ENCODE peak calls at places on chromosomes 3 and 15, in ten cellular contexts. One of them, this sample, is unnamed.

GRCh38 chr3:49213541-49213943 is 42.1 kb downstream of the KLHDC8B start:
- DNase-seq in WTC11: no peak
- DNase-seq in K562: no peak
- DNase-seq in MCF 10A: no peak
- DNase-seq in AG04449: no peak
- DNase-seq in GDM1: no peak
- DNase-seq in caudate nucleus: no peak
- DNase-seq in HT1080: no peak
- DNase-seq in PC-3: no peak
- DNase-seq in choroid plexus epithelial cell: no peak
- DNase-seq in this sample: no peak

GRCh38 chr3:111373861-111374260 is 168.1 kb upstream of the CD96 start:
- DNase-seq in WTC11: no peak
- DNase-seq in K562: no peak
- DNase-seq in MCF 10A: no peak
- DNase-seq in AG04449: no peak
- DNase-seq in GDM1: no peak
- DNase-seq in caudate nucleus: no peak
- DNase-seq in HT1080: peak
- DNase-seq in PC-3: peak
- DNase-seq in choroid plexus epithelial cell: no peak
- DNase-seq in this sample: peak

GRCh38 chr3:87370007-87370406 is 93.6 kb upstream of the POU1F1 start:
- DNase-seq in WTC11: no peak
- DNase-seq in K562: no peak
- DNase-seq in MCF 10A: no peak
- DNase-seq in AG04449: no peak
- DNase-seq in GDM1: no peak
- DNase-seq in caudate nucleus: no peak
- DNase-seq in HT1080: no peak
- DNase-seq in PC-3: no peak
- DNase-seq in choroid plexus epithelial cell: peak
- DNase-seq in this sample: no peak

GRCh38 chr3:176351408-176351807 is 845.9 kb downstream of the TBL1XR1 start:
- DNase-seq in WTC11: no peak
- DNase-seq in K562: no peak
- DNase-seq in MCF 10A: peak
- DNase-seq in AG04449: peak
- DNase-seq in GDM1: no peak
- DNase-seq in caudate nucleus: no peak
- DNase-seq in HT1080: no peak
- DNase-seq in PC-3: no peak
- DNase-seq in choroid plexus epithelial cell: no peak
- DNase-seq in this sample: no peak

GRCh38 chr3:30658328-30659052 is 52.1 kb downstream of the TGFBR2 start:
- DNase-seq in WTC11: no peak
- DNase-seq in K562: no peak
- DNase-seq in MCF 10A: peak
- DNase-seq in AG04449: no peak
- DNase-seq in GDM1: peak
- DNase-seq in caudate nucleus: no peak
- DNase-seq in HT1080: peak
- DNase-seq in PC-3: peak
- DNase-seq in choroid plexus epithelial cell: peak
- DNase-seq in this sample: peak

GRCh38 chr3:11154036-11154952 is at the start of gene HRH1:
- DNase-seq in WTC11: peak
- DNase-seq in K562: no peak
- DNase-seq in MCF 10A: peak
- DNase-seq in AG04449: no peak
- DNase-seq in GDM1: no peak
- DNase-seq in caudate nucleus: no peak
- DNase-seq in HT1080: no peak
- DNase-seq in PC-3: peak
- DNase-seq in choroid plexus epithelial cell: no peak
- DNase-seq in this sample: peak

GRCh38 chr15:96356494-96357455 is 26.3 kb downstream of the NR2F2 start:
- DNase-seq in WTC11: peak
- DNase-seq in K562: peak
- DNase-seq in MCF 10A: peak
- DNase-seq in AG04449: no peak
- DNase-seq in GDM1: peak
- DNase-seq in caudate nucleus: peak
- DNase-seq in HT1080: peak
- DNase-seq in PC-3: peak
- DNase-seq in choroid plexus epithelial cell: peak
- DNase-seq in this sample: peak

GRCh38 chr3:100254168-100254777 is 6.5 kb upstream of the TBC1D23 start:
- DNase-seq in WTC11: peak
- DNase-seq in K562: peak
- DNase-seq in MCF 10A: peak
- DNase-seq in AG04449: peak
- DNase-seq in GDM1: peak
- DNase-seq in caudate nucleus: no peak
- DNase-seq in HT1080: peak
- DNase-seq in PC-3: peak
- DNase-seq in choroid plexus epithelial cell: peak
- DNase-seq in this sample: peak

GRCh38 chr15:60326824-60327654 is 70.7 kb downstream of the ANXA2 start:
- DNase-seq in WTC11: no peak
- DNase-seq in K562: peak
- DNase-seq in MCF 10A: peak
- DNase-seq in AG04449: no peak
- DNase-seq in GDM1: peak
- DNase-seq in caudate nucleus: no peak
- DNase-seq in HT1080: peak
- DNase-seq in PC-3: peak
- DNase-seq in choroid plexus epithelial cell: peak
- DNase-seq in this sample: peak

GRCh38 chr3:170321326-170322034 is 36.0 kb upstream of the SKIL start:
- DNase-seq in WTC11: no peak
- DNase-seq in K562: no peak
- DNase-seq in MCF 10A: no peak
- DNase-seq in AG04449: no peak
- DNase-seq in GDM1: no peak
- DNase-seq in caudate nucleus: no peak
- DNase-seq in HT1080: peak
- DNase-seq in PC-3: no peak
- DNase-seq in choroid plexus epithelial cell: peak
- DNase-seq in this sample: peak

GRCh38 chr3:125556314-125556713 is 36.3 kb upstream of the SNX4 start:
- DNase-seq in WTC11: no peak
- DNase-seq in K562: no peak
- DNase-seq in MCF 10A: peak
- DNase-seq in AG04449: peak
- DNase-seq in GDM1: no peak
- DNase-seq in caudate nucleus: no peak
- DNase-seq in HT1080: peak
- DNase-seq in PC-3: no peak
- DNase-seq in choroid plexus epithelial cell: peak
- DNase-seq in this sample: peak

GRCh38 chr3:150308481-150308918 is 99.6 kb upstream of the TSC22D2 start:
- DNase-seq in WTC11: no peak
- DNase-seq in K562: no peak
- DNase-seq in MCF 10A: no peak
- DNase-seq in AG04449: no peak
- DNase-seq in GDM1: no peak
- DNase-seq in caudate nucleus: no peak
- DNase-seq in HT1080: peak
- DNase-seq in PC-3: no peak
- DNase-seq in choroid plexus epithelial cell: no peak
- DNase-seq in this sample: no peak

GRCh38 chr15:58880320-58880719 is 53.2 kb downstream of the SLTM start:
- DNase-seq in WTC11: no peak
- DNase-seq in K562: no peak
- DNase-seq in MCF 10A: no peak
- DNase-seq in AG04449: no peak
- DNase-seq in GDM1: no peak
- DNase-seq in caudate nucleus: no peak
- DNase-seq in HT1080: no peak
- DNase-seq in PC-3: no peak
- DNase-seq in choroid plexus epithelial cell: no peak
- DNase-seq in this sample: no peak

GRCh38 chr3:153045150-153045549 is 116.9 kb upstream of the RAP2B start:
- DNase-seq in WTC11: no peak
- DNase-seq in K562: no peak
- DNase-seq in MCF 10A: no peak
- DNase-seq in AG04449: no peak
- DNase-seq in GDM1: no peak
- DNase-seq in caudate nucleus: no peak
- DNase-seq in HT1080: no peak
- DNase-seq in PC-3: no peak
- DNase-seq in choroid plexus epithelial cell: no peak
- DNase-seq in this sample: no peak

GRCh38 chr3:118618247-118619040 is 416.2 kb downstream of the IGSF11 start:
- DNase-seq in WTC11: no peak
- DNase-seq in K562: no peak
- DNase-seq in MCF 10A: peak
- DNase-seq in AG04449: no peak
- DNase-seq in GDM1: no peak
- DNase-seq in caudate nucleus: no peak
- DNase-seq in HT1080: no peak
- DNase-seq in PC-3: peak
- DNase-seq in choroid plexus epithelial cell: no peak
- DNase-seq in this sample: no peak

GRCh38 chr3:116618138-116618537 is 91.4 kb upstream of the TUSC7 start:
- DNase-seq in WTC11: no peak
- DNase-seq in K562: no peak
- DNase-seq in MCF 10A: no peak
- DNase-seq in AG04449: no peak
- DNase-seq in GDM1: no peak
- DNase-seq in caudate nucleus: no peak
- DNase-seq in HT1080: no peak
- DNase-seq in PC-3: no peak
- DNase-seq in choroid plexus epithelial cell: no peak
- DNase-seq in this sample: no peak

GRCh38 chr15:58026552-58026951 is 39.0 kb downstream of the ALDH1A2 start:
- DNase-seq in WTC11: no peak
- DNase-seq in K562: no peak
- DNase-seq in MCF 10A: no peak
- DNase-seq in AG04449: no peak
- DNase-seq in GDM1: no peak
- DNase-seq in caudate nucleus: no peak
- DNase-seq in HT1080: no peak
- DNase-seq in PC-3: no peak
- DNase-seq in choroid plexus epithelial cell: no peak
- DNase-seq in this sample: no peak

GRCh38 chr15:24878153-24878552 is 76.6 kb upstream of the SNRPN start:
- DNase-seq in WTC11: peak
- DNase-seq in K562: no peak
- DNase-seq in MCF 10A: no peak
- DNase-seq in AG04449: no peak
- DNase-seq in GDM1: no peak
- DNase-seq in caudate nucleus: no peak
- DNase-seq in HT1080: no peak
- DNase-seq in PC-3: peak
- DNase-seq in choroid plexus epithelial cell: peak
- DNase-seq in this sample: peak

GRCh38 chr3:152436707-152437615 is 168.2 kb downstream of the MBNL1 start:
- DNase-seq in WTC11: no peak
- DNase-seq in K562: no peak
- DNase-seq in MCF 10A: no peak
- DNase-seq in AG04449: no peak
- DNase-seq in GDM1: no peak
- DNase-seq in caudate nucleus: no peak
- DNase-seq in HT1080: no peak
- DNase-seq in PC-3: no peak
- DNase-seq in choroid plexus epithelial cell: no peak
- DNase-seq in this sample: no peak

GRCh38 chr3:101036213-101036618 is 43.0 kb upstream of the ABI3BP start:
- DNase-seq in WTC11: no peak
- DNase-seq in K562: no peak
- DNase-seq in MCF 10A: peak
- DNase-seq in AG04449: peak
- DNase-seq in GDM1: no peak
- DNase-seq in caudate nucleus: no peak
- DNase-seq in HT1080: peak
- DNase-seq in PC-3: peak
- DNase-seq in choroid plexus epithelial cell: peak
- DNase-seq in this sample: peak

GRCh38 chr3:78029775-78030174 is 989.9 kb downstream of the ROBO2 start:
- DNase-seq in WTC11: peak
- DNase-seq in K562: no peak
- DNase-seq in MCF 10A: no peak
- DNase-seq in AG04449: no peak
- DNase-seq in GDM1: no peak
- DNase-seq in caudate nucleus: no peak
- DNase-seq in HT1080: no peak
- DNase-seq in PC-3: no peak
- DNase-seq in choroid plexus epithelial cell: no peak
- DNase-seq in this sample: no peak

GRCh38 chr15:52783929-52784798 is 6.0 kb downstream of the ONECUT1 start:
- DNase-seq in WTC11: peak
- DNase-seq in K562: peak
- DNase-seq in MCF 10A: no peak
- DNase-seq in AG04449: no peak
- DNase-seq in GDM1: no peak
- DNase-seq in caudate nucleus: no peak
- DNase-seq in HT1080: no peak
- DNase-seq in PC-3: no peak
- DNase-seq in choroid plexus epithelial cell: no peak
- DNase-seq in this sample: peak

GRCh38 chr3:104901396-104901795 is 465.3 kb upstream of the ALCAM start:
- DNase-seq in WTC11: no peak
- DNase-seq in K562: no peak
- DNase-seq in MCF 10A: no peak
- DNase-seq in AG04449: no peak
- DNase-seq in GDM1: no peak
- DNase-seq in caudate nucleus: no peak
- DNase-seq in HT1080: no peak
- DNase-seq in PC-3: no peak
- DNase-seq in choroid plexus epithelial cell: no peak
- DNase-seq in this sample: no peak

GRCh38 chr15:62989366-62990055 is 53.0 kb upstream of the TPM1 start:
- DNase-seq in WTC11: no peak
- DNase-seq in K562: no peak
- DNase-seq in MCF 10A: peak
- DNase-seq in AG04449: no peak
- DNase-seq in GDM1: no peak
- DNase-seq in caudate nucleus: no peak
- DNase-seq in HT1080: peak
- DNase-seq in PC-3: no peak
- DNase-seq in choroid plexus epithelial cell: no peak
- DNase-seq in this sample: no peak

GRCh38 chr3:170228093-170228766 is 6.0 kb downstream of the PRKCI start:
- DNase-seq in WTC11: no peak
- DNase-seq in K562: no peak
- DNase-seq in MCF 10A: peak
- DNase-seq in AG04449: no peak
- DNase-seq in GDM1: no peak
- DNase-seq in caudate nucleus: no peak
- DNase-seq in HT1080: peak
- DNase-seq in PC-3: peak
- DNase-seq in choroid plexus epithelial cell: peak
- DNase-seq in this sample: peak

GRCh38 chr15:95996494-95996893 is 334.0 kb upstream of the NR2F2 start:
- DNase-seq in WTC11: no peak
- DNase-seq in K562: no peak
- DNase-seq in MCF 10A: peak
- DNase-seq in AG04449: no peak
- DNase-seq in GDM1: no peak
- DNase-seq in caudate nucleus: no peak
- DNase-seq in HT1080: no peak
- DNase-seq in PC-3: no peak
- DNase-seq in choroid plexus epithelial cell: no peak
- DNase-seq in this sample: no peak

GRCh38 chr3:168998792-168999191 is 664.7 kb downstream of the MECOM start:
- DNase-seq in WTC11: no peak
- DNase-seq in K562: no peak
- DNase-seq in MCF 10A: no peak
- DNase-seq in AG04449: no peak
- DNase-seq in GDM1: no peak
- DNase-seq in caudate nucleus: no peak
- DNase-seq in HT1080: peak
- DNase-seq in PC-3: peak
- DNase-seq in choroid plexus epithelial cell: no peak
- DNase-seq in this sample: no peak

GRCh38 chr3:99925584-99925983 is 107.9 kb downstream of the CMSS1 start:
- DNase-seq in WTC11: no peak
- DNase-seq in K562: no peak
- DNase-seq in MCF 10A: peak
- DNase-seq in AG04449: no peak
- DNase-seq in GDM1: no peak
- DNase-seq in caudate nucleus: no peak
- DNase-seq in HT1080: peak
- DNase-seq in PC-3: peak
- DNase-seq in choroid plexus epithelial cell: peak
- DNase-seq in this sample: peak

This sample was measured in kidney tubule cell.